ENCODE peak calls at places on chromosomes 1 and 21, in four cellular contexts. One of them, this sample, is unnamed.

GRCh38 chr1:94143809-94144176 is 22.8 kb upstream of the ABCA4 start:
- DNase-seq in activated CD8-positive, alpha-beta memory T cell treated with anti-CD3 and anti-CD28 coated beads for 1 hour: no peak
- DNase-seq in germinal center: no peak
- DNase-seq in BJ: no peak
- DNase-seq in this sample: no peak

GRCh38 chr1:70486676-70487470 is 75.8 kb downstream of the CTH start:
- DNase-seq in germinal center: no peak
- DNase-seq in activated CD8-positive, alpha-beta memory T cell treated with anti-CD3 and anti-CD28 coated beads for 1 hour: no peak
- DNase-seq in BJ: peak
- DNase-seq in this sample: no peak

GRCh38 chr1:1833916-1834325 is 55.7 kb upstream of the NADK start:
- DNase-seq in activated CD8-positive, alpha-beta memory T cell treated with anti-CD3 and anti-CD28 coated beads for 1 hour: no peak
- DNase-seq in BJ: no peak
- DNase-seq in germinal center: peak
- DNase-seq in this sample: peak

GRCh38 chr1:81827942-81828341 is 27.2 kb downstream of the ADGRL2 start:
- DNase-seq in BJ: no peak
- DNase-seq in germinal center: no peak
- DNase-seq in activated CD8-positive, alpha-beta memory T cell treated with anti-CD3 and anti-CD28 coated beads for 1 hour: no peak
- DNase-seq in this sample: no peak

GRCh38 chr1:150974580-150975478 is at the start of gene CERS2:
- DNase-seq in activated CD8-positive, alpha-beta memory T cell treated with anti-CD3 and anti-CD28 coated beads for 1 hour: peak
- DNase-seq in germinal center: peak
- DNase-seq in BJ: no peak
- DNase-seq in this sample: peak

GRCh38 chr1:174000274-174000852 is 21.8 kb downstream of the RC3H1 start:
- DNase-seq in germinal center: no peak
- DNase-seq in BJ: no peak
- DNase-seq in activated CD8-positive, alpha-beta memory T cell treated with anti-CD3 and anti-CD28 coated beads for 1 hour: no peak
- DNase-seq in this sample: no peak

GRCh38 chr1:100628631-100629081 is 90.7 kb downstream of the GPR88 start:
- DNase-seq in germinal center: no peak
- DNase-seq in activated CD8-positive, alpha-beta memory T cell treated with anti-CD3 and anti-CD28 coated beads for 1 hour: no peak
- DNase-seq in BJ: no peak
- DNase-seq in this sample: no peak

GRCh38 chr1:245512980-245513578 is 358.3 kb downstream of the KIF26B start:
- DNase-seq in activated CD8-positive, alpha-beta memory T cell treated with anti-CD3 and anti-CD28 coated beads for 1 hour: no peak
- DNase-seq in BJ: no peak
- DNase-seq in germinal center: no peak
- DNase-seq in this sample: no peak

GRCh38 chr1:244076740-244077139 is 25.7 kb downstream of the ZBTB18 start:
- DNase-seq in activated CD8-positive, alpha-beta memory T cell treated with anti-CD3 and anti-CD28 coated beads for 1 hour: no peak
- DNase-seq in germinal center: no peak
- DNase-seq in BJ: no peak
- DNase-seq in this sample: no peak

GRCh38 chr1:200889571-200889970 is 5.1 kb upstream of the INAVA start:
- DNase-seq in activated CD8-positive, alpha-beta memory T cell treated with anti-CD3 and anti-CD28 coated beads for 1 hour: no peak
- DNase-seq in germinal center: no peak
- DNase-seq in BJ: no peak
- DNase-seq in this sample: no peak

GRCh38 chr1:221336141-221336540 is 405.7 kb downstream of the DUSP10 start:
- DNase-seq in activated CD8-positive, alpha-beta memory T cell treated with anti-CD3 and anti-CD28 coated beads for 1 hour: no peak
- DNase-seq in BJ: no peak
- DNase-seq in germinal center: no peak
- DNase-seq in this sample: no peak

GRCh38 chr1:236141447-236142357 is 637 bp upstream of the GPR137B start:
- DNase-seq in activated CD8-positive, alpha-beta memory T cell treated with anti-CD3 and anti-CD28 coated beads for 1 hour: no peak
- DNase-seq in BJ: peak
- DNase-seq in germinal center: peak
- DNase-seq in this sample: peak

GRCh38 chr1:167273027-167273800 is 52.5 kb downstream of the POU2F1 start:
- DNase-seq in BJ: no peak
- DNase-seq in activated CD8-positive, alpha-beta memory T cell treated with anti-CD3 and anti-CD28 coated beads for 1 hour: no peak
- DNase-seq in germinal center: no peak
- DNase-seq in this sample: no peak

GRCh38 chr21:28135646-28136045 is 857.0 kb downstream of the LTN1 start:
- DNase-seq in BJ: no peak
- DNase-seq in germinal center: no peak
- DNase-seq in activated CD8-positive, alpha-beta memory T cell treated with anti-CD3 and anti-CD28 coated beads for 1 hour: no peak
- DNase-seq in this sample: no peak

GRCh38 chr1:203173156-203173555 is 2.5 kb downstream of the MYBPH start:
- DNase-seq in germinal center: no peak
- DNase-seq in activated CD8-positive, alpha-beta memory T cell treated with anti-CD3 and anti-CD28 coated beads for 1 hour: no peak
- DNase-seq in BJ: no peak
- DNase-seq in this sample: no peak

GRCh38 chr1:202283379-202283844 is 58.3 kb downstream of the UBE2T start:
- DNase-seq in BJ: peak
- DNase-seq in activated CD8-positive, alpha-beta memory T cell treated with anti-CD3 and anti-CD28 coated beads for 1 hour: no peak
- DNase-seq in germinal center: no peak
- DNase-seq in this sample: no peak

GRCh38 chr1:49906365-49906764 is 117.4 kb downstream of the AGBL4 start:
- DNase-seq in germinal center: no peak
- DNase-seq in activated CD8-positive, alpha-beta memory T cell treated with anti-CD3 and anti-CD28 coated beads for 1 hour: no peak
- DNase-seq in BJ: no peak
- DNase-seq in this sample: no peak

GRCh38 chr1:172680244-172680643 is 21.3 kb downstream of the FASLG start:
- DNase-seq in germinal center: no peak
- DNase-seq in activated CD8-positive, alpha-beta memory T cell treated with anti-CD3 and anti-CD28 coated beads for 1 hour: no peak
- DNase-seq in BJ: no peak
- DNase-seq in this sample: no peak

GRCh38 chr1:38578444-38578951 is 281.1 kb downstream of the RRAGC start:
- DNase-seq in germinal center: no peak
- DNase-seq in BJ: no peak
- DNase-seq in activated CD8-positive, alpha-beta memory T cell treated with anti-CD3 and anti-CD28 coated beads for 1 hour: no peak
- DNase-seq in this sample: no peak

GRCh38 chr1:55309786-55310516 is 94.8 kb upstream of the USP24 start:
- DNase-seq in activated CD8-positive, alpha-beta memory T cell treated with anti-CD3 and anti-CD28 coated beads for 1 hour: no peak
- DNase-seq in germinal center: no peak
- DNase-seq in BJ: no peak
- DNase-seq in this sample: no peak

GRCh38 chr1:55275151-55275748 is 60.1 kb upstream of the USP24 start:
- DNase-seq in germinal center: no peak
- DNase-seq in BJ: no peak
- DNase-seq in activated CD8-positive, alpha-beta memory T cell treated with anti-CD3 and anti-CD28 coated beads for 1 hour: no peak
- DNase-seq in this sample: no peak

GRCh38 chr1:2391034-2391384 is 345 bp downstream of the MORN1 start:
- DNase-seq in activated CD8-positive, alpha-beta memory T cell treated with anti-CD3 and anti-CD28 coated beads for 1 hour: no peak
- DNase-seq in germinal center: peak
- DNase-seq in BJ: no peak
- DNase-seq in this sample: no peak

GRCh38 chr1:8509579-8509978 is 191.7 kb downstream of the SLC45A1 start:
- DNase-seq in activated CD8-positive, alpha-beta memory T cell treated with anti-CD3 and anti-CD28 coated beads for 1 hour: no peak
- DNase-seq in BJ: no peak
- DNase-seq in germinal center: no peak
- DNase-seq in this sample: no peak

GRCh38 chr1:44024031-44024902 is 7.0 kb downstream of the SLC6A9 start:
- DNase-seq in germinal center: no peak
- DNase-seq in BJ: no peak
- DNase-seq in activated CD8-positive, alpha-beta memory T cell treated with anti-CD3 and anti-CD28 coated beads for 1 hour: no peak
- DNase-seq in this sample: no peak

GRCh38 chr1:21764615-21765423 is 18.1 kb downstream of the USP48 start:
- DNase-seq in BJ: peak
- DNase-seq in germinal center: no peak
- DNase-seq in activated CD8-positive, alpha-beta memory T cell treated with anti-CD3 and anti-CD28 coated beads for 1 hour: no peak
- DNase-seq in this sample: no peak